ENCODE peak calls at places on chromosomes 12 and 14, in nine cellular contexts. One of them, this sample, is unnamed.

GRCh38 chr12:21054334-21054733 is 76.7 kb upstream of the SLCO1B1 start:
- DNase-seq in MM.1S: no peak
- DNase-seq in COR-L47: no peak
- DNase-seq in iris pigment epithelial cell: peak; percentile 41
- DNase-seq in HCT116: no peak
- DNase-seq in fibroblast of villous mesenchyme: no peak
- DNase-seq in astrocyte of the spinal cord: peak; percentile 70
- DNase-seq in mammary epithelial cell: no peak
- DNase-seq in activated gamma-delta T cell treated with Interleukin-2 at 50 U/mL for 16 hours: no peak
- DNase-seq in this sample: no peak

GRCh38 chr12:58293308-58293983 is 352.1 kb downstream of the ATP23 start:
- DNase-seq in MM.1S: no peak
- DNase-seq in HCT116: no peak
- DNase-seq in astrocyte of the spinal cord: no peak
- DNase-seq in fibroblast of villous mesenchyme: peak; percentile 55
- DNase-seq in COR-L47: no peak
- DNase-seq in iris pigment epithelial cell: peak; percentile 77
- DNase-seq in mammary epithelial cell: no peak
- DNase-seq in activated gamma-delta T cell treated with Interleukin-2 at 50 U/mL for 16 hours: no peak
- DNase-seq in this sample: no peak

GRCh38 chr14:35814371-35815005 is 5.4 kb upstream of the RALGAPA1 start:
- DNase-seq in HCT116: peak; percentile 47
- DNase-seq in MM.1S: peak; percentile 46
- DNase-seq in fibroblast of villous mesenchyme: peak; percentile 57
- DNase-seq in astrocyte of the spinal cord: peak; percentile 49
- DNase-seq in iris pigment epithelial cell: peak; percentile 41
- DNase-seq in activated gamma-delta T cell treated with Interleukin-2 at 50 U/mL for 16 hours: peak; percentile 83
- DNase-seq in COR-L47: peak; percentile 25
- DNase-seq in mammary epithelial cell: peak; percentile 23
- DNase-seq in this sample: peak; percentile 74

GRCh38 chr14:42533476-42533875 is 926.8 kb downstream of the LRFN5 start:
- DNase-seq in COR-L47: no peak
- DNase-seq in HCT116: no peak
- DNase-seq in MM.1S: no peak
- DNase-seq in iris pigment epithelial cell: no peak
- DNase-seq in astrocyte of the spinal cord: no peak
- DNase-seq in activated gamma-delta T cell treated with Interleukin-2 at 50 U/mL for 16 hours: no peak
- DNase-seq in fibroblast of villous mesenchyme: no peak
- DNase-seq in mammary epithelial cell: no peak
- DNase-seq in this sample: no peak

GRCh38 chr14:60324837-60325236 is 75.8 kb downstream of the PPM1A start:
- DNase-seq in iris pigment epithelial cell: no peak
- DNase-seq in mammary epithelial cell: no peak
- DNase-seq in COR-L47: no peak
- DNase-seq in astrocyte of the spinal cord: no peak
- DNase-seq in activated gamma-delta T cell treated with Interleukin-2 at 50 U/mL for 16 hours: no peak
- DNase-seq in MM.1S: no peak
- DNase-seq in HCT116: no peak
- DNase-seq in fibroblast of villous mesenchyme: no peak
- DNase-seq in this sample: no peak

GRCh38 chr12:62601765-62602444 is 135.3 kb downstream of the MON2 start:
- DNase-seq in MM.1S: peak; percentile 22
- DNase-seq in COR-L47: no peak
- DNase-seq in activated gamma-delta T cell treated with Interleukin-2 at 50 U/mL for 16 hours: no peak
- DNase-seq in mammary epithelial cell: no peak
- DNase-seq in astrocyte of the spinal cord: no peak
- DNase-seq in fibroblast of villous mesenchyme: no peak
- DNase-seq in HCT116: no peak
- DNase-seq in iris pigment epithelial cell: no peak
- DNase-seq in this sample: peak; percentile 21

GRCh38 chr14:99966912-99967311 is 98.3 kb upstream of the EVL start:
- DNase-seq in COR-L47: no peak
- DNase-seq in fibroblast of villous mesenchyme: no peak
- DNase-seq in astrocyte of the spinal cord: no peak
- DNase-seq in mammary epithelial cell: no peak
- DNase-seq in activated gamma-delta T cell treated with Interleukin-2 at 50 U/mL for 16 hours: no peak
- DNase-seq in HCT116: no peak
- DNase-seq in iris pigment epithelial cell: no peak
- DNase-seq in MM.1S: no peak
- DNase-seq in this sample: no peak

GRCh38 chr12:129310346-129310745 is 457.1 kb downstream of the GLT1D1 start:
- DNase-seq in astrocyte of the spinal cord: no peak
- DNase-seq in HCT116: no peak
- DNase-seq in COR-L47: no peak
- DNase-seq in mammary epithelial cell: no peak
- DNase-seq in activated gamma-delta T cell treated with Interleukin-2 at 50 U/mL for 16 hours: no peak
- DNase-seq in iris pigment epithelial cell: no peak
- DNase-seq in fibroblast of villous mesenchyme: no peak
- DNase-seq in MM.1S: no peak
- DNase-seq in this sample: no peak

GRCh38 chr14:106518054-106518943 is 991.9 kb downstream of the TMEM121 start:
- DNase-seq in fibroblast of villous mesenchyme: no peak
- DNase-seq in mammary epithelial cell: no peak
- DNase-seq in COR-L47: peak; percentile 7
- DNase-seq in HCT116: no peak
- DNase-seq in activated gamma-delta T cell treated with Interleukin-2 at 50 U/mL for 16 hours: peak; percentile 89
- DNase-seq in astrocyte of the spinal cord: no peak
- DNase-seq in MM.1S: peak; percentile 62
- DNase-seq in iris pigment epithelial cell: no peak
- DNase-seq in this sample: peak; percentile 76

GRCh38 chr12:12327802-12328201 is 22.2 kb downstream of the MANSC1 start:
- DNase-seq in COR-L47: peak; percentile 34
- DNase-seq in fibroblast of villous mesenchyme: peak; percentile 75
- DNase-seq in HCT116: peak; percentile 62
- DNase-seq in MM.1S: peak; percentile 69
- DNase-seq in activated gamma-delta T cell treated with Interleukin-2 at 50 U/mL for 16 hours: no peak
- DNase-seq in mammary epithelial cell: peak; percentile 29
- DNase-seq in astrocyte of the spinal cord: peak; percentile 68
- DNase-seq in iris pigment epithelial cell: peak; percentile 63
- DNase-seq in this sample: peak; percentile 83